ENCODE peak calls at places on chromosomes 2 and 18, in nine cellular contexts. S is CD4-positive, CD25-positive, alpha-beta regulatory T cell; Y is CD8-positive, alpha-beta T cell; U is lung; W is PC-3; V is fibroblast of lung; R is A549; C is H9; O is AG04450. B is an unnamed sample.

GRCh38 chr2:217724436-217724835 is 278.4 kb downstream of the TNS1 start:
- DNase-seq in S (no peak), R (no peak), O (no peak), U (no peak), Y (no peak), C (no peak), V (no peak), W (no peak), B (no peak)

GRCh38 chr2:2707111-2708035 is 376.3 kb upstream of the MYT1L start:
- DNase-seq in R (no peak), U (no peak), W (no peak), Y (no peak), C (no peak), V (no peak), O (no peak), S (no peak), B (no peak)

GRCh38 chr2:15974203-15974452 is 33.8 kb downstream of the MYCN start:
- DNase-seq in S (no peak), W (no peak), V (no peak), R (no peak), O (no peak), Y (no peak), C (no peak), U (no peak), B (no peak)

GRCh38 chr2:209472386-209472832 is 48.6 kb downstream of the MAP2 start:
- DNase-seq in U (no peak), V (peak; percentile 70), W (peak; percentile 68), Y (no peak), O (no peak), R (peak; percentile 40), C (no peak), S (no peak), B (no peak)

GRCh38 chr2:127465258-127465657 is 47.0 kb downstream of the PROC start:
- DNase-seq in Y (no peak), V (peak; percentile 12), O (no peak), S (no peak), W (no peak), C (no peak), U (no peak), R (no peak), B (no peak)

GRCh38 chr2:134252092-134252775 is 1.6 kb upstream of the MGAT5 start:
- DNase-seq in C (no peak), W (no peak), S (no peak), R (no peak), U (no peak), O (no peak), Y (no peak), V (peak; percentile 72), B (no peak)

GRCh38 chr2:166293984-166294383 is 81.8 kb downstream of the SCN9A start:
- DNase-seq in R (no peak), C (no peak), Y (no peak), V (peak; percentile 25), W (peak; percentile 78), U (no peak), O (no peak), S (no peak), B (no peak)

GRCh38 chr2:169221745-169222369 is 140.5 kb downstream of the LRP2 start:
- DNase-seq in C (no peak), U (no peak), Y (no peak), R (peak; percentile 21), O (no peak), V (peak; percentile 10), S (no peak), W (peak; percentile 73), B (peak; percentile 1)

GRCh38 chr18:6994719-6995430 is 122.7 kb downstream of the LAMA1 start:
- DNase-seq in O (no peak), V (peak; percentile 25), R (no peak), C (no peak), Y (no peak), S (no peak), W (peak; percentile 79), U (no peak), B (no peak)

GRCh38 chr2:149164827-149165226 is 126.3 kb downstream of the LYPD6B start:
- DNase-seq in O (no peak), Y (no peak), C (no peak), W (no peak), V (no peak), S (no peak), R (no peak), U (no peak), B (no peak)

GRCh38 chr18:23235860-23236259 is 100.6 kb downstream of the CABLES1 start:
- DNase-seq in R (no peak), V (no peak), U (no peak), S (no peak), W (no peak), C (peak; percentile 52), Y (no peak), O (no peak), B (no peak)

GRCh38 chr2:100529900-100530299 is 32.9 kb upstream of the PDCL3 start:
- DNase-seq in R (no peak), W (peak; percentile 47), C (no peak), O (no peak), S (no peak), Y (no peak), V (no peak), U (no peak), B (no peak)

GRCh38 chr18:21820035-21820810 is 79.6 kb downstream of the MIB1 start:
- DNase-seq in C (no peak), R (peak; percentile 32), W (peak; percentile 28), S (no peak), Y (no peak), O (no peak), U (no peak), V (peak; percentile 23), B (no peak)

GRCh38 chr2:225030089-225030653 is 12.1 kb downstream of the DOCK10 start:
- DNase-seq in V (peak; percentile 14), R (no peak), U (no peak), O (no peak), C (no peak), Y (peak; percentile 44), W (no peak), S (no peak), B (no peak)

DNA sequence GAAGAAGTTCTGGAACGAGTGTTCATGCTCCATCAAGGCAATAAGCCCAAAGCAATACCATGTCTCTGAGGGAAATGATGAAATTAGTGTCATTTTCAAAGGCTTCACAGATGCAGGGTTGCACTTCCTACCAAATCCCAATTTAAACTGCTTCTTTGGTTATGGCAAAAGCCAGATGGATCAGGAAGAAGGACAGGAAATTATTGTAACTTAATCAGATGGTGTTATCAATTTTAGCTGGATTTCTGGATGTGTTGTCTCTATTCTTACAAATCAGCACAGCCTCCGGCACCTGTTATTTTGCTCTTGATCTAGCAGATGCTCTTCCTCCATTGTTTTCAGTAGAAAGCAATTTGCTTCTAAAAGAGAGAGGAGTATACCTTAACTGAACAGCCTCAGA is 693.4 kb downstream of the SOCS6 start:
- DNase-seq in V (no peak), R (no peak), Y (no peak), S (no peak), U (no peak), C (no peak), O (no peak), W (no peak), B (no peak)
- H3K9me3 ChIP-seq in V (no peaks in the 10 kb centered on the region), R (no peaks in the 10 kb centered on the region), Y (no peaks in the 10 kb centered on the region), S (peaks cover 2% of the 10 kb centered on the region), U (no peaks in the 10 kb centered on the region), C (peaks cover 12% of the 10 kb centered on the region), O (peaks cover 7% of the 10 kb centered on the region), W (no peaks in the 10 kb centered on the region), B (peaks cover 19% of the 10 kb centered on the region)

DNA sequence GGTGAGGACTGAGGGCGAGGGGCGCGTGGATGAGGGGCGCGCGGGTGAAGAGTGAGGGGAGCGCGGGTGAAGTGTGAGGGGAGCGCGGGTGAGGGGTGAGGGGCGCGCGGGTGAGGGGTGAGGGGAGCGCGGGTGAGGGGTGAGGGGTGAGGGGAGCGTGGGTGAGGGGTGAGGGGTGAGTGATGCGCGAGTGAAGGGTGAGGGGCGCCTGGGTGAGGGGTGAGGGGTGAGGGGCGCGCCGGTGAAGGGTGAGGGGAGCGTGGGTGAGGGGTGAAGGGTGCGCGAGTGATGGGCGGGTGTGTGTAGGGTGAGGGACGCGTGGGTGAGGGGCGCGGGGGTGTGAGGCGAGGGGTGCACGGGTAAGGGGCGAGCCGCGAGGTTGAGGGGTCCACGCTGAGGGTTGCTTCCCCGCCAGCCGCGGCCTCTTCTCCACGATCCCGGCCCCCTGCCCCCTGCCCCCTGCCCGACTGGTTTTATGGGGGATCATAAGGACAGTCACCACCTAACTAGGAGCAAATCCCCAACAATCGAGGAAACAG is 1.1 kb upstream of the SLC66A2 start:
- DNase-seq in W (no peak), O (no peak), Y (no peak), U (no peak), V (no peak), R (no peak), S (no peak), C (no peak), B (no peak)
- H3K27ac ChIP-seq in W (no peak overlapping the region), O (no peak overlapping the region), Y (no peak overlapping the region), U (no peak overlapping the region), V (peak overlapping the region; percentile 81), R (peak overlapping the region; percentile 95), S (no peak overlapping the region), C (no peak overlapping the region), B (no peak overlapping the region)

GRCh38 chr18:14930076-14930475 is 182.1 kb downstream of the ANKRD30B start:
- DNase-seq in S (no peak), C (no peak), W (no peak), V (no peak), R (no peak), O (no peak), Y (no peak), U (no peak), B (no peak)

GRCh38 chr18:14927701-14928100 is 179.7 kb downstream of the ANKRD30B start:
- DNase-seq in W (no peak), C (no peak), O (no peak), U (no peak), R (no peak), Y (no peak), S (no peak), V (no peak), B (no peak)

GRCh38 chr18:14925281-14925709 is 177.3 kb downstream of the ANKRD30B start:
- DNase-seq in U (no peak), V (no peak), S (no peak), O (no peak), R (no peak), W (no peak), C (no peak), Y (no peak), B (no peak)

GRCh38 chr18:14930576-14930975 is 182.6 kb downstream of the ANKRD30B start:
- DNase-seq in Y (no peak), U (no peak), V (no peak), W (no peak), S (no peak), R (no peak), O (no peak), C (no peak), B (no peak)

GRCh38 chr18:14928396-14928795 is 180.4 kb downstream of the ANKRD30B start:
- DNase-seq in O (no peak), Y (no peak), R (no peak), W (peak; percentile 73), U (no peak), V (no peak), C (no peak), S (no peak), B (no peak)
- H3K9me3 ChIP-seq in O (peaks cover 53% of the 10 kb centered on the region), Y (no peaks in the 10 kb centered on the region), R (no peaks in the 10 kb centered on the region), W (no peaks in the 10 kb centered on the region), U (no peaks in the 10 kb centered on the region), V (no peaks in the 10 kb centered on the region), C (peaks cover 87% of the 10 kb centered on the region), S (no peaks in the 10 kb centered on the region), B (no peaks in the 10 kb centered on the region)

DNA sequence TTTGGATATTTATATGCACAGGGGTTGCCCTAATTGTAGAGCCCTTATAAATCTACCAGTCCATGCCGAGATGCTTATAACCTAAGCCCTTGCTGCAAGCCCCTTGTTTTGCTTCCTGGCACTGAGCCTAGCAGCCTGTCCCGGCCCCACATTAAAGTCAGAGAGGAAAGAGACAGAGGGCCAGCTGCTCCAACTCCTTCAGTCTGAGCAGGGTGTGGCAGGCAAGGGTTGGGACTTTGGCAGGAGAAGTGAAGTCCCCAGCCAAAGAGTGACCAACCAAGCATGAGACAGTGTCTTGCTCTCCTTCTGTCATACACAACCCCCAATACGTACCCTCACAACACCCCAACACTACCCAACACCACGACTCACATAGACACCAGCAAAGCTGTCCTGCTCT is 54.7 kb upstream of the FZD7 start:
- DNase-seq in W (no peak), Y (no peak), U (no peak), O (no peak), C (no peak), S (no peak), R (no peak), V (no peak), B (no peak)
- H3K27ac ChIP-seq in W (no peak overlapping the region), Y (no peak overlapping the region), U (no peak overlapping the region), O (no peak overlapping the region), C (no peak overlapping the region), S (no peak overlapping the region), R (no peak overlapping the region), V (no peak overlapping the region), B (no peak overlapping the region)